ENCODE peak calls at places on chromosomes 11 and 22, in seven cellular contexts. C is mesendoderm, X is neuronal stem cell, P is IMR-90, V is mesenchymal stem cell, Z is H1, A is trophoblast cell. K is an unnamed sample.

GRCh38 chr22:45418770-45419138 is 5.3 kb downstream of the RIBC2 start:
- DNase-seq in C (no peak), X (no peak), P (no peak), V (no peak), Z (no peak), A (no peak), K (no peak)

GRCh38 chr11:733072-733471 is 14.2 kb upstream of the TALDO1 start:
- DNase-seq in C (no peak), X (no peak), P (no peak), V (no peak), Z (no peak), A (peak), K (no peak)

GRCh38 chr22:10741210-10741609 is 4786.8 kb upstream of the OR11H1 start:
- DNase-seq in C (no peak), X (no peak), P (no peak), V (no peak), Z (no peak), A (no peak), K (no peak)

GRCh38 chr11:132579686-132580085 is 952.6 kb downstream of the OPCML start:
- DNase-seq in C (no peak), X (no peak), P (no peak), V (no peak), Z (no peak), A (no peak), K (no peak)

GRCh38 chr11:63770763-63771162 is 2.2 kb upstream of the ZFTA start:
- DNase-seq in C (no peak), X (no peak), P (no peak), V (peak), Z (no peak), A (no peak), K (no peak)

GRCh38 chr11:128502736-128503135 is 84.6 kb downstream of the ETS1 start:
- DNase-seq in C (no peak), X (no peak), P (peak), V (peak), Z (no peak), A (peak), K (no peak)

GRCh38 chr11:96607890-96608558 is 218.2 kb downstream of the JRKL start:
- DNase-seq in C (peak), X (no peak), P (no peak), V (no peak), Z (peak), A (no peak), K (peak)

GRCh38 chr11:86715611-86716010 is 43.2 kb upstream of the ME3 start:
- DNase-seq in C (peak), X (no peak), P (no peak), V (no peak), Z (no peak), A (no peak), K (no peak)

GRCh38 chr11:126943319-126943718 is 57.3 kb downstream of the KIRREL3 start:
- DNase-seq in C (no peak), X (no peak), P (no peak), V (no peak), Z (no peak), A (no peak), K (no peak)

GRCh38 chr11:126945319-126945718 is 55.3 kb downstream of the KIRREL3 start:
- DNase-seq in C (peak), X (no peak), P (no peak), V (no peak), Z (no peak), A (peak), K (peak)

GRCh38 chr11:126951465-126951864 is 49.1 kb downstream of the KIRREL3 start:
- DNase-seq in C (no peak), X (no peak), P (no peak), V (no peak), Z (no peak), A (no peak), K (no peak)

GRCh38 chr11:126949066-126949945 is 51.3 kb downstream of the KIRREL3 start:
- DNase-seq in C (no peak), X (no peak), P (peak), V (no peak), Z (no peak), A (no peak), K (no peak)

DNA sequence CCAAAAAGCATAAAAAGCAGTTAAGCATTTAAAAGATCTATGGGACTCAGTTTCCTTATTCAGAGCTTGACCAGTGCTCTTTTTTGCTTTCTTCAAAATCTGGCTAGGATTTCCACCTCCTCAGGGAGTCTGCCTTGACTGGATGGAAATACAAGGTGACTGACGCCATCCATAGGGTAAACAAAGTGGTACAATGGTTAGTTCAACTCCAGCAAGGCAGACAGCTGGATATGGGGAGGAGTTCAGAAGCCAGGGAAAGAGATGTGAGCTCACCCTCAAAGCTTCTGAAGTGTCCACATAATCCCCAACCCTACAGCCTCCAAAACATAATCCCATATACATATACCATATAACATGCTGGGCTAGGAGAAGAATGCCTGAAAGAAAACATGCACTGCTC is 52.0 kb downstream of the KIRREL3 start:
- DNase-seq in C (no peak), X (no peak), P (peak), V (no peak), Z (no peak), A (no peak), K (no peak)
- H3K18ac ChIP-seq in C (no peak), X (no peak), P (peak), V (no peak), Z (no peak), A (no peak), K (no peak)

DNA sequence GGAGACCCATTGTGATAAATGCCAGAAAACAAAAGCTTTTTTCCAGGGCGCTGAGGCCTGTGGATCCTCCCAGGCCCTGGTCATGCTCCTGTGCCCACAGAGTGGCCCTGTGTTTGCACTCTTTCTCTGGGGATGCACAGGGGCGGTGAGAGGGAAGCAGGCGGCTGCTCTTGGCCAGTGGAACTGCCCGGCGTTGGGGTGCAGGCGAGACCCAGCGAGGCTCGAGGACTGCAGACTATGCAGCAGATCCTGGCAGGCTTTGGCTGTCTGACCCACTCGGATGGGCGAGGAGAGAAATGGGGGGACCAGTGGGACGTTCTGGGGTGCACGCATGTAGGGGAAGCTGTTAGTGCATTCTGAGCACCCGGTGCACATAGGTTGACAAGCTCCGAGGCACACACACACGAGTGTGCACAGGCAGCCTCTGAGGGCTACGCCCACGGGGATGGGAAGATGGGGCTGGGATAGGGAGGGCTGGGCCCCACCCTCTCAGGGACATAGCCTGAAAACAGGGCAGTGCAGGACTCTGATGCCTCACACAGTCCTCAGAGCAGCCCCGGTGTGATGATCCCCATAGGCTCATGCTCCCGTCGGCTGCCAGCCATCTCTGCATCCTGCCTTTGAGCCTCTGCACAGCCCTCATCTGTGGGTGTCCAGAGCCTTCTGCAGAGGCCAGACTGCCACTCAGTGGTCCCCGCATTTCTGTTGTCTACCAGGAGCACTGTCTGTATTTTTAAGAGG is 1233.5 kb downstream of the BRD1 start:
- DNase-seq in C (no peak), X (no peak), P (no peak), V (no peak), Z (no peak), A (no peak), K (no peak)
- H3K18ac ChIP-seq in C (no peak), X (peak), P (no peak), V (no peak), Z (no peak), A (no peak), K (no peak)

DNA sequence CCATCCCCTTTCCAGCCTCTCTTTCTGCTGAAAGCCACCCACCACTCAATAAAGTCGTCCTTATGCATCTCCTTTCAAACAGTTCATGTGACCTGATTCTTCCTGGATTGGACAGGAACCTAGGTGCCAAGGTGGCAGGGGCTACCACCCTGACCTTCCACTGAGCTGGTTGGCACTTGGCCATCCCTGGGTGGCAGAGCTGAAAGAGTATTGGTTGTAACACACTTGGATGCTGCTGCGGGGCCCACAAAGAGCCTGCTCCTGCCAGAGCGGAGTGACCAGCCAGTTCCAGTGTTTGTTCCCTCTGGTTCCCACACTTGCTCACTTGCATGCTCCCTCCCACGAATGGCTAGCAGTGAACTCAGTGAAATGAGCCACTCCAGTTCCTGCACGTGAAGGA is 57.2 kb upstream of the OR4C15 start:
- DNase-seq in C (no peak), X (no peak), P (no peak), V (no peak), Z (no peak), A (no peak), K (no peak)
- H3K18ac ChIP-seq in C (no peak), X (no peak), P (no peak), V (no peak), Z (no peak), A (no peak), K (no peak)

DNA sequence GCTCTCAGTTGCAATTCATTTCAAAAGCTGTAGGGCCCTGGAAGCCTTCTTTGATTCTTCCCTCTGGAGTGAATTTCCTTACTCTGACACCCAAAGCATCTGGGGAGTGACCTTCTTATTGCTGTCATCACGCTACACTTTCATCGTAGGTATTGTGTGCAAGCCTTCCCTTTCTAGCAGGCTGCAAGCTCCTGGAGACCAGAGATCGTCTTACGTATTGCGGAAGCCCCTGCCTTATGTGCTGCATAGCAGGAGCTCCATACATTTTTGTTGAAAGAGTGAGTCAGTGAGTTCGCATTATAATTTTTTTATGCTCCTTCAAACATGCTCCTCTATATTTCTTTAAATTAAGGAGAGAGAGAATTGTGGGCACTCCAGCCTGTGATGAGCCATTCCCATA is 21.2 kb upstream of the TMEM218 start:
- DNase-seq in C (no peak), X (no peak), P (peak), V (no peak), Z (no peak), A (peak), K (no peak)
- H3K18ac ChIP-seq in C (no peak), X (no peak), P (no peak), V (no peak), Z (no peak), A (no peak), K (no peak)

GRCh38 chr22:41775338-41775737 is 25.1 kb upstream of the CCDC134 start:
- DNase-seq in C (no peak), X (no peak), P (no peak), V (no peak), Z (no peak), A (no peak), K (no peak)

GRCh38 chr22:41777749-41778395 is 22.6 kb upstream of the CCDC134 start:
- DNase-seq in C (no peak), X (no peak), P (no peak), V (no peak), Z (no peak), A (peak), K (no peak)

GRCh38 chr22:41779889-41780505 is 20.5 kb upstream of the CCDC134 start:
- DNase-seq in C (no peak), X (no peak), P (no peak), V (no peak), Z (no peak), A (no peak), K (no peak)

GRCh38 chr22:41775976-41776375 is 24.5 kb upstream of the CCDC134 start:
- DNase-seq in C (no peak), X (no peak), P (no peak), V (no peak), Z (no peak), A (no peak), K (no peak)

GRCh38 chr22:41776381-41776780 is 24.1 kb upstream of the CCDC134 start:
- DNase-seq in C (no peak), X (no peak), P (no peak), V (no peak), Z (no peak), A (no peak), K (no peak)
- H3K18ac ChIP-seq in C (no peak), X (peak), P (no peak), V (no peak), Z (no peak), A (no peak), K (no peak)

DNA sequence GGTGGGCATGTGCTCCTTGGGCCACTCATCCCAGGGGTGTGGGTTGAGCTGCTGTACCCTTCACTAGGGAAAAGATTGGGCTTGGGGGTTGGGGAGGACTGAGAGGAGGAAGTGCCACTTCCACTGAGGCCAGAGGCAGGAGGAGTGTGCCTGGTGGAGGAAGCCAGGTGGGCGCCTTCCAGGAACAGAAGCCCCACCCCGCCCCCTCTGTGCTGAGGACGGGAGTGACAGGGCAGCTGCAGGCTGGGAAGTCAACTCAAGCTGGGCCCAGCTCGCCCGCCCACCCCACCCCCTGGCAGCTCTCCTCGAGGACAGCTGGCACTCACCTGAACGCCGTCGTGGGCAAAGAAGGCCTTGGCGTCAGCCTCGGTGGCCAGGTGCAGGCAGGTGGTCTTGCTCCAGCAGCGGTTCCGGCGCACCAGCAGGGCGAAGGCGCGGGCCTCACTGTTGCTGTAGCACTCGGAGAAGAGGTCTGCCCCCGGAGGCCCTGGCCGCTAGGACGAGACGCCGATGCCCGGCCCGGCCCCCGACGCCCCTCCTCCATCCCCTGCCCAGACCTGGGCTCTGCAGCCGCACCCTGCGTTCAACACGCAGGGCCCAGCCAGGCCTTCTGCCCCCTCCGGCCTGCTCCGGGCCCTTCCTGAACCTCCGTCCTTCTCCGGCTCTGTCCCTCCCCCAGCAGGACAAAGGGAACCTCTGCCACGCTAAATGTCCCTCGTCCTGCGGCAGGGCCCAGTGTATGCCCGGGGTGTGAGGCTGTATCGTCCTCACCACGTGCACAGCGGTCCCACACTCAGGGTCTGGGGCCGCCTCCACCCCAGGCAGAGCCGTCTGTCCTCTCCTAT is 13.4 kb downstream of the TSSC4 start:
- DNase-seq in C (no peak), X (no peak), P (no peak), V (no peak), Z (no peak), A (no peak), K (peak)
- H3K18ac ChIP-seq in C (no peak), X (peak), P (no peak), V (no peak), Z (no peak), A (no peak), K (no peak)

DNA sequence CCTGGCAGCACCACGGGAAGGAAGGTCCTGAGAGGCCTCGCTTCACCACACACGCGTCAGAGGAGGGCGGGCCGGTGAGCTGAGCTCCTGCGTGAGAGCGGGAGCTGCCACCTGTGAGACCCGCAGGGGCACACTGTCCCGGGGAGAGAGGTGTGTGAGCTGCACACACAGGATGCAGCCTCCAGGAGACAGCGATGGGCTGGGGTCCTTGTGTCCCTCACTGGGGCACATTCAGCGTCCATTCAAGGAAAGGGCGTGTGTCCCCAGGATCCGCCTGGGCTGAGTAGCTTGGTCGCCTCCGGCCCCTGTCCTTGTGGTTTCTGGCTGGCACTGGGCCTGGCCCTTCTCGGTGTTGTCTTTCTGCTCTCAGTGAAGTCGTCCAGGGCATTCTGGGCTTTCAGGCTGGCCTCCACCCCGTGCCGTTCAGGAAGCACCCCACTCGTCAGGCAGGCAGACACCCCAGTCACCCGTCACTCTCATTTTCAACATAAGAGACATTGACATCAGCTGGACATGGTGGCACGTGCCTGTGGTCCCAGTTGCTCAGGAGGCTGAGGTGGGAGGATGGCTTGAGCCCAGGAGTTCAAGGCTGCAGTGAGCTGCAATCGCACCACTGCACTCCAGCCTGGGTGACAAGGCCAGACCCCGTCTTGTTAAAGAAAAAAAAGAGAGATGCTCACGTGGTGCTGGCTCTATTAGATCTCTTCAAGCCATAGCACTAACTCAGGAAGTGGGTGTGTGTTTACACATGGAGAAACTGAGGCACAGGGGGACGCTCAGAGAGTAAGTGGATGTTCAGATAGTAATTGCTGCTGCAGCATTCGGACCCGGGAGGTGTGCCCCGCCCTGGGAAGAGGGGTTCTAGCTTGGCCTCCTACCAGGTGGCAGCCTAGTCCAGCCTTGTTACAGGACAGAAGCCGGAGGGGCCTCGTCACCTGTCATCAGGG is 1081.6 kb downstream of the BRD1 start:
- DNase-seq in C (no peak), X (no peak), P (no peak), V (no peak), Z (no peak), A (no peak), K (peak)
- H3K18ac ChIP-seq in C (no peak), X (peak), P (no peak), V (no peak), Z (no peak), A (no peak), K (no peak)

K was measured in H9.